ENCODE peak calls at places on chromosomes 5 and 9, in ten cellular contexts. Z is left lung, T is DND-41, Q is PC-3, C is tibial artery, W is A673, N is H9, U is thyroid gland, G is pancreas, M is HCT116. L is an unnamed sample. For H3K27me3, the result is how much of the 10 kb centered on the place peaks cover.

GRCh38 chr5:159515909-159516415 is 185.7 kb upstream of the IL12B start:
- DNase-seq in Z (peak), T (peak), Q (peak), C (peak), W (peak), N (peak), U (peak), G (peak), M (peak), L (peak)

GRCh38 chr5:171450423-171451246 is 31.2 kb downstream of the FGF18 start:
- DNase-seq in Z (peak), T (no peak), Q (no peak), C (peak), W (no peak), N (peak), U (peak), G (no peak), M (no peak), L (no peak)

GRCh38 chr5:77120706-77121105 is 33.6 kb upstream of the ZBED3 start:
- DNase-seq in Z (no peak), T (no peak), Q (no peak), C (no peak), W (no peak), N (no peak), U (no peak), G (no peak), M (no peak), L (no peak)

GRCh38 chr5:50302815-50303490 is 138.1 kb downstream of the EMB start:
- DNase-seq in Z (no peak), T (no peak), Q (peak), C (no peak), W (no peak), N (no peak), U (no peak), G (no peak), M (peak), L (no peak)

GRCh38 chr9:37033141-37033540 is 927 bp downstream of the PAX5 start:
- DNase-seq in Z (no peak), T (no peak), Q (no peak), C (no peak), W (no peak), N (no peak), U (no peak), G (no peak), M (no peak), L (no peak)

GRCh38 chr5:176824604-176825003 is 14.2 kb downstream of the UNC5A start:
- DNase-seq in Z (no peak), T (no peak), Q (no peak), C (no peak), W (no peak), N (no peak), U (no peak), G (no peak), M (no peak), L (no peak)

GRCh38 chr9:13607746-13608445 is 328.4 kb upstream of the MPDZ start:
- DNase-seq in Z (no peak), T (no peak), Q (no peak), C (no peak), W (no peak), N (no peak), U (no peak), G (no peak), M (no peak), L (no peak)

GRCh38 chr5:143213231-143213850 is 190.1 kb downstream of the NR3C1 start:
- DNase-seq in Z (no peak), T (no peak), Q (no peak), C (no peak), W (peak), N (no peak), U (peak), G (no peak), M (no peak), L (no peak)

GRCh38 chr9:130756037-130756436 is 62.5 kb downstream of the EXOSC2 start:
- DNase-seq in Z (no peak), T (no peak), Q (no peak), C (no peak), W (no peak), N (no peak), U (no peak), G (no peak), M (no peak), L (no peak)

GRCh38 chr9:114693248-114693895 is 11.4 kb upstream of the TEX48 start:
- DNase-seq in Z (no peak), T (no peak), Q (no peak), C (no peak), W (no peak), N (no peak), U (no peak), G (no peak), M (no peak), L (no peak)

GRCh38 chr5:139639619-139640431 is 8.3 kb upstream of the CXXC5 start:
- DNase-seq in Z (no peak), T (peak), Q (peak), C (peak), W (no peak), N (no peak), U (peak), G (peak), M (no peak), L (peak)

GRCh38 chr5:1037671-1038416 is 29.2 kb downstream of the NKD2 start:
- DNase-seq in Z (peak), T (no peak), Q (no peak), C (no peak), W (no peak), N (no peak), U (no peak), G (peak), M (no peak), L (peak)

GRCh38 chr9:123689701-123690428 is 240.1 kb downstream of the DENND1A start:
- DNase-seq in Z (no peak), T (no peak), Q (peak), C (no peak), W (no peak), N (no peak), U (peak), G (no peak), M (no peak), L (no peak)

GRCh38 chr5:147813696-147814095 is 17.8 kb downstream of the SPINK1 start:
- DNase-seq in Z (no peak), T (no peak), Q (peak), C (no peak), W (no peak), N (no peak), U (no peak), G (no peak), M (no peak), L (no peak)

GRCh38 chr5:83827111-83827541 is 106.5 kb upstream of the HAPLN1 start:
- DNase-seq in Z (no peak), T (no peak), Q (peak), C (no peak), W (no peak), N (no peak), U (no peak), G (no peak), M (no peak), L (no peak)

GRCh38 chr5:127564002-127564769 is 46.7 kb downstream of the PRRC1 start:
- DNase-seq in Z (no peak), T (peak), Q (peak), C (no peak), W (peak), N (no peak), U (peak), G (no peak), M (peak), L (no peak)

GRCh38 chr5:95664204-95664786 is 17.7 kb downstream of the RFESD start:
- DNase-seq in Z (no peak), T (peak), Q (peak), C (no peak), W (peak), N (no peak), U (peak), G (no peak), M (peak), L (peak)

GRCh38 chr5:124782262-124782661 is 35.8 kb upstream of the ZNF608 start:
- DNase-seq in Z (no peak), T (no peak), Q (no peak), C (no peak), W (no peak), N (no peak), U (no peak), G (no peak), M (no peak), L (no peak)

GRCh38 chr5:943201-943873 is 50.7 kb downstream of the TRIP13 start:
- DNase-seq in Z (no peak), T (no peak), Q (no peak), C (no peak), W (no peak), N (no peak), U (no peak), G (no peak), M (no peak), L (no peak)

GRCh38 chr5:73201547-73202513 is 28.8 kb downstream of the TMEM174 start:
- DNase-seq in Z (peak), T (peak), Q (peak), C (peak), W (peak), N (peak), U (peak), G (peak), M (peak), L (peak)

GRCh38 chr9:21993007-21993406 is 1.2 kb downstream of the CDKN2A start:
- DNase-seq in Z (no peak), T (no peak), Q (no peak), C (no peak), W (no peak), N (no peak), U (no peak), G (no peak), M (no peak), L (no peak)

GRCh38 chr5:144088211-144088965 is 82.1 kb downstream of the YIPF5 start:
- DNase-seq in Z (no peak), T (no peak), Q (no peak), C (no peak), W (no peak), N (no peak), U (no peak), G (no peak), M (no peak), L (no peak)

GRCh38 chr5:94241288-94241651 is 377.1 kb downstream of the KIAA0825 start:
- DNase-seq in Z (no peak), T (no peak), Q (peak), C (no peak), W (no peak), N (no peak), U (no peak), G (no peak), M (peak), L (no peak)

GRCh38 chr9:38339087-38339486 is 53.4 kb upstream of the ALDH1B1 start:
- DNase-seq in Z (no peak), T (no peak), Q (peak), C (no peak), W (no peak), N (no peak), U (no peak), G (no peak), M (no peak), L (no peak)

GRCh38 chr5:64947031-64947430 is 178.3 kb downstream of the CWC27 start:
- DNase-seq in Z (no peak), T (no peak), Q (peak), C (no peak), W (peak), N (no peak), U (no peak), G (no peak), M (no peak), L (no peak)

GRCh38 chr5:53037141-53037859 is 48.1 kb downstream of the ITGA2 start:
- DNase-seq in Z (no peak), T (no peak), Q (peak), C (no peak), W (no peak), N (no peak), U (no peak), G (no peak), M (peak), L (no peak)

GRCh38 chr5:61735999-61736398 is 403.9 kb downstream of the ZSWIM6 start:
- DNase-seq in Z (no peak), T (no peak), Q (no peak), C (no peak), W (no peak), N (no peak), U (no peak), G (no peak), M (no peak), L (no peak)

GRCh38 chr9:21454149-21454548 is 13.9 kb downstream of the IFNA1 start:
- DNase-seq in Z (no peak), T (no peak), Q (peak), C (no peak), W (no peak), N (no peak), U (no peak), G (no peak), M (no peak), L (no peak)

GRCh38 chr5:148491015-148491792 is 107.4 kb downstream of the FBXO38 start:
- DNase-seq in Z (no peak), T (no peak), Q (no peak), C (no peak), W (no peak), N (no peak), U (no peak), G (no peak), M (no peak), L (no peak)

GRCh38 chr5:20537911-20538310 is 549.9 kb upstream of the CDH18 start:
- DNase-seq in Z (no peak), T (no peak), Q (no peak), C (no peak), W (no peak), N (no peak), U (no peak), G (no peak), M (no peak), L (no peak)

GRCh38 chr5:103033696-103034095 is 86.2 kb downstream of the GIN1 start:
- DNase-seq in Z (peak), T (no peak), Q (no peak), C (no peak), W (no peak), N (no peak), U (no peak), G (peak), M (no peak), L (no peak)

GRCh38 chr5:126521130-126521529 is 73.9 kb downstream of the ALDH7A1 start:
- DNase-seq in Z (no peak), T (no peak), Q (no peak), C (no peak), W (no peak), N (no peak), U (no peak), G (no peak), M (no peak), L (no peak)

GRCh38 chr9:17402309-17402708 is 176.6 kb upstream of the SH3GL2 start:
- DNase-seq in Z (no peak), T (no peak), Q (peak), C (no peak), W (peak), N (no peak), U (no peak), G (no peak), M (no peak), L (no peak)

DNA sequence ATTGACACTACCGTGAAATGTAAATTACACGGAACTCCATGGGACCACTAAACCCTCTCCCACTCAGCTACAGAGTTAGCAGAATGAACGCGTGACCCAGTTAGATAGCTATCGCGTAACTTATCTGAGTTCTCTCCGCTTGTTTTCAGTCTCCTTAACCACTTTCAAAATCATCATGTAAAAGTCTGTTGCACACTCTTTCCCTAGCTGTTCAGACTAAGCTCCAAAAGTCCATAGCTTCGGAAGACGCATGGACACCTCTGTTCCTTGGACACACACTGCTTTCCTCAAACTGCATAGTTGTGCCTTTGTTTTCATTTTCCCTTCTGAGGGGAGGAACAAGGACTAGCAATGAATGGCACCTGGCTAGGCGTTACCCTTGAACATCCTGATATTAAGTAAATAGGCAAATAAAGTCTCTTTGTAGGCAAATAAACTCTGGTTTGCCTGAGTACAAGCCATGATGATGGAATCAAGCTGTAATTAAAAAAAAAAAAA is 83.3 kb downstream of the DAPK1 start:
- DNase-seq in Z (no peak), T (no peak), Q (no peak), C (no peak), W (no peak), N (no peak), U (no peak), G (no peak), M (no peak), L (no peak)
- H3K27ac ChIP-seq in Z (peak), T (no peak), Q (no peak), C (no peak), W (no peak), N (no peak), U (no peak), G (peak), M (no peak), L (no peak)

GRCh38 chr5:88683506-88684135 is 199.4 kb downstream of the MEF2C start:
- DNase-seq in Z (no peak), T (no peak), Q (peak), C (no peak), W (peak), N (peak), U (no peak), G (no peak), M (no peak), L (no peak)
- TF ChIP-seq CTCF in Z (no peak), T (no peak), Q (peak), C (no peak), W (peak), N (peak), U (no peak), G (no peak), M (peak), L (no peak)

DNA sequence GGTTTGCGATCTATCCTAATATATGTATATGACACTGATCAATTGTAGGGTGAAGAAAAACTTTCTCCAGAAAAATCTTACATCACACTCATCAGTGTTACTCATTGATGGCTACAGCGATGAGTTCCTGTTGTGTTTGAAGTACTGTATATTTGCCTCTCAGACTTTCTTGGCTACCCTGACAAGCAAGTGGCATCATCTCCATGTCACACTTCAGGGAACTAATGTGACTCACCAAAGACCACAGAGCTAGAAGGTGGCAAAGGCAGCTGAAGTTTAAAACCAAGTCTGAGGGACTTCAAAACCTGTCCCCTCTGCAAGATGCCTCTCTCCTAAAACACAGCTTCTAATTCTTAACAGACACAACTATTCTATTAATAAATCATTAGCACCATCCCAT is 451.4 kb downstream of the CTNND2 start:
- DNase-seq in Z (no peak), T (no peak), Q (peak), C (no peak), W (no peak), N (no peak), U (no peak), G (no peak), M (no peak), L (no peak)
- H3K27me3 ChIP-seq in Z (under half), T (under half), Q (under half), C (under half), W (under half), N (under half), U (under half), G (under half), M (under half), L (under half)

GRCh38 chr5:150245808-150246207 is 43.8 kb downstream of the CAMK2A start:
- DNase-seq in Z (no peak), T (no peak), Q (no peak), C (no peak), W (no peak), N (no peak), U (no peak), G (no peak), M (no peak), L (no peak)

GRCh38 chr5:150246424-150246823 is 43.1 kb downstream of the CAMK2A start:
- DNase-seq in Z (no peak), T (no peak), Q (no peak), C (no peak), W (no peak), N (no peak), U (no peak), G (no peak), M (no peak), L (no peak)

GRCh38 chr5:150245111-150245789 is 44.3 kb downstream of the CAMK2A start:
- DNase-seq in Z (peak), T (no peak), Q (no peak), C (peak), W (no peak), N (no peak), U (no peak), G (peak), M (no peak), L (no peak)

GRCh38 chr5:150247726-150248125 is 41.8 kb downstream of the CAMK2A start:
- DNase-seq in Z (peak), T (no peak), Q (no peak), C (no peak), W (no peak), N (no peak), U (no peak), G (peak), M (no peak), L (no peak)

GRCh38 chr5:150246835-150247234 is 42.7 kb downstream of the CAMK2A start:
- DNase-seq in Z (peak), T (no peak), Q (no peak), C (no peak), W (no peak), N (no peak), U (no peak), G (peak), M (no peak), L (no peak)
- H3K27ac ChIP-seq in Z (no peak), T (no peak), Q (no peak), C (no peak), W (no peak), N (no peak), U (no peak), G (no peak), M (no peak), L (no peak)

GRCh38 chr9:127698985-127699670 is 7.7 kb upstream of the CFAP157 start:
- DNase-seq in Z (peak), T (no peak), Q (no peak), C (peak), W (peak), N (peak), U (peak), G (peak), M (peak), L (peak)
- TF ChIP-seq CTCF in Z (peak), T (no peak), Q (no peak), C (peak), W (no peak), N (peak), U (no peak), G (no peak), M (no peak), L (no peak)

GRCh38 chr9:128384801-128385492 is 13.8 kb downstream of the URM1 start:
- DNase-seq in Z (no peak), T (no peak), Q (no peak), C (no peak), W (no peak), N (no peak), U (no peak), G (no peak), M (no peak), L (no peak)

GRCh38 chr9:128383007-128383753 is 12.0 kb downstream of the URM1 start:
- DNase-seq in Z (no peak), T (no peak), Q (no peak), C (no peak), W (peak), N (peak), U (no peak), G (no peak), M (no peak), L (no peak)

GRCh38 chr9:128383791-128384190 is 12.6 kb downstream of the URM1 start:
- DNase-seq in Z (no peak), T (no peak), Q (no peak), C (no peak), W (no peak), N (no peak), U (no peak), G (no peak), M (no peak), L (no peak)

GRCh38 chr9:128385493-128386205 is 14.5 kb downstream of the URM1 start:
- DNase-seq in Z (no peak), T (no peak), Q (no peak), C (no peak), W (no peak), N (no peak), U (no peak), G (no peak), M (no peak), L (no peak)

GRCh38 chr9:128382261-128382660 is 11.1 kb downstream of the URM1 start:
- DNase-seq in Z (no peak), T (no peak), Q (no peak), C (no peak), W (no peak), N (no peak), U (no peak), G (no peak), M (no peak), L (no peak)
- H3K27me3 ChIP-seq in Z (under half), T (under half), Q (under half), C (under half), W (under half), N (under half), U (under half), G (under half), M (under half), L (under half)